ENCODE peak calls at places on chromosomes 6 and 20, in seven cellular contexts. D is tibial nerve, S is neural progenitor cell, G is SJSA1, X is WERI-Rb-1, Y is lower lobe of right lung, M is cardiac muscle cell. U is an unnamed sample.

GRCh38 chr20:40860487-40860902 is 168.1 kb upstream of the TOP1 start:
- DNase-seq in D (no peak), S (no peak), G (no peak), X (no peak), Y (no peak), M (no peak), U (no peak)

GRCh38 chr6:101650402-101651100 is 257.0 kb downstream of the GRIK2 start:
- DNase-seq in D (no peak), S (no peak), G (no peak), X (no peak), Y (no peak), M (no peak), U (no peak)

GRCh38 chr6:43707767-43708166 is 20.2 kb upstream of the MRPS18A start:
- DNase-seq in D (no peak), S (peak), G (peak), X (no peak), Y (no peak), M (no peak), U (no peak)

GRCh38 chr6:170462366-170463020 is 90.6 kb downstream of the PSMB1 start:
- DNase-seq in D (no peak), S (no peak), G (no peak), X (no peak), Y (no peak), M (peak), U (no peak)

GRCh38 chr20:46157076-46157592 is 39.0 kb downstream of the CD40 start:
- DNase-seq in D (no peak), S (no peak), G (no peak), X (no peak), Y (no peak), M (no peak), U (no peak)

GRCh38 chr6:112183271-112183671 is 71.1 kb downstream of the LAMA4 start:
- DNase-seq in D (no peak), S (no peak), G (peak), X (no peak), Y (no peak), M (no peak), U (no peak)

GRCh38 chr6:132814716-132815570 is 574 bp downstream of the RPS12 start:
- DNase-seq in D (no peak), S (no peak), G (no peak), X (no peak), Y (peak), M (no peak), U (no peak)

GRCh38 chr6:138246650-138247440 is 28.6 kb upstream of the PBOV1 start:
- DNase-seq in D (no peak), S (no peak), G (no peak), X (no peak), Y (no peak), M (no peak), U (no peak)

GRCh38 chr6:29011276-29011734 is 6.2 kb upstream of the ZNF311 start:
- DNase-seq in D (peak), S (peak), G (no peak), X (peak), Y (no peak), M (peak), U (no peak)

GRCh38 chr6:57421503-57421902 is 104.1 kb downstream of the PRIM2 start:
- DNase-seq in D (no peak), S (no peak), G (no peak), X (no peak), Y (no peak), M (no peak), U (no peak)

GRCh38 chr6:96066376-96066775 is 50.6 kb downstream of the FUT9 start:
- DNase-seq in D (no peak), S (no peak), G (no peak), X (no peak), Y (no peak), M (no peak), U (no peak)

GRCh38 chr6:14799928-14800327 is 445.9 kb upstream of the JARID2 start:
- DNase-seq in D (peak), S (peak), G (no peak), X (peak), Y (peak), M (peak), U (peak)

GRCh38 chr20:38395165-38395564 is 40.0 kb downstream of the SNHG17 start:
- DNase-seq in D (peak), S (no peak), G (peak), X (no peak), Y (no peak), M (no peak), U (no peak)

GRCh38 chr6:2919401-2919800 is 16.3 kb upstream of the SERPINB9 start:
- DNase-seq in D (no peak), S (no peak), G (peak), X (peak), Y (no peak), M (no peak), U (no peak)

GRCh38 chr20:12255571-12255970 is 337.9 kb downstream of the BTBD3 start:
- DNase-seq in D (no peak), S (no peak), G (no peak), X (no peak), Y (no peak), M (no peak), U (no peak)

GRCh38 chr20:16520154-16520553 is 53.1 kb downstream of the KIF16B start:
- DNase-seq in D (no peak), S (peak), G (no peak), X (no peak), Y (no peak), M (peak), U (no peak)

GRCh38 chr20:58867211-58867610 is 14.7 kb downstream of the GNAS start:
- DNase-seq in D (peak), S (no peak), G (no peak), X (no peak), Y (no peak), M (no peak), U (no peak)

GRCh38 chr6:4932506-4932903 is 71.3 kb downstream of the RPP40 start:
- DNase-seq in D (no peak), S (no peak), G (no peak), X (no peak), Y (no peak), M (no peak), U (no peak)

GRCh38 chr20:37328149-37328945 is 17.6 kb upstream of the SRC start:
- DNase-seq in D (no peak), S (no peak), G (no peak), X (no peak), Y (no peak), M (no peak), U (no peak)

GRCh38 chr20:17107127-17107526 is 119.7 kb upstream of the PCSK2 start:
- DNase-seq in D (no peak), S (no peak), G (no peak), X (no peak), Y (no peak), M (no peak), U (no peak)

GRCh38 chr6:117810269-117810668 is 96.8 kb upstream of the SLC35F1 start:
- DNase-seq in D (no peak), S (no peak), G (no peak), X (peak), Y (no peak), M (no peak), U (no peak)

GRCh38 chr6:83609248-83609647 is 96.9 kb downstream of the PRSS35 start:
- DNase-seq in D (no peak), S (no peak), G (no peak), X (no peak), Y (no peak), M (no peak), U (no peak)

GRCh38 chr20:57261488-57262243 is 4.8 kb downstream of the BMP7 start:
- DNase-seq in D (no peak), S (peak), G (no peak), X (no peak), Y (no peak), M (peak), U (no peak)

GRCh38 chr20:52049001-52049731 is 142.4 kb downstream of the ZFP64 start:
- DNase-seq in D (no peak), S (peak), G (no peak), X (no peak), Y (no peak), M (peak), U (no peak)

GRCh38 chr20:22322513-22322912 is 261.9 kb downstream of the FOXA2 start:
- DNase-seq in D (no peak), S (no peak), G (no peak), X (no peak), Y (no peak), M (no peak), U (no peak)

GRCh38 chr6:130189691-130190459 is 32.9 kb downstream of the SAMD3 start:
- DNase-seq in D (no peak), S (no peak), G (no peak), X (no peak), Y (no peak), M (no peak), U (no peak)

GRCh38 chr6:38688579-38689087 is 14.3 kb downstream of the GLO1 start:
- DNase-seq in D (no peak), S (peak), G (no peak), X (peak), Y (no peak), M (no peak), U (no peak)

GRCh38 chr6:109239192-109239917 is 142.9 kb downstream of the CD164 start:
- DNase-seq in D (no peak), S (no peak), G (no peak), X (no peak), Y (peak), M (no peak), U (no peak)
- H3K27ac ChIP-seq in D (peak), S (no peak), G (peak), X (no peak), Y (peak), M (no peak), U (peak)

GRCh38 chr6:161948462-161948861 is 674.6 kb upstream of the AGPAT4 start:
- DNase-seq in D (no peak), S (no peak), G (no peak), X (no peak), Y (no peak), M (no peak), U (no peak)

GRCh38 chr6:161951139-161951538 is 677.3 kb upstream of the AGPAT4 start:
- DNase-seq in D (no peak), S (no peak), G (no peak), X (no peak), Y (no peak), M (no peak), U (no peak)

GRCh38 chr6:161954077-161954476 is 680.2 kb upstream of the AGPAT4 start:
- DNase-seq in D (no peak), S (no peak), G (no peak), X (no peak), Y (no peak), M (no peak), U (no peak)

GRCh38 chr6:161947371-161947770 is 673.5 kb upstream of the AGPAT4 start:
- DNase-seq in D (no peak), S (no peak), G (no peak), X (no peak), Y (no peak), M (no peak), U (no peak)

DNA sequence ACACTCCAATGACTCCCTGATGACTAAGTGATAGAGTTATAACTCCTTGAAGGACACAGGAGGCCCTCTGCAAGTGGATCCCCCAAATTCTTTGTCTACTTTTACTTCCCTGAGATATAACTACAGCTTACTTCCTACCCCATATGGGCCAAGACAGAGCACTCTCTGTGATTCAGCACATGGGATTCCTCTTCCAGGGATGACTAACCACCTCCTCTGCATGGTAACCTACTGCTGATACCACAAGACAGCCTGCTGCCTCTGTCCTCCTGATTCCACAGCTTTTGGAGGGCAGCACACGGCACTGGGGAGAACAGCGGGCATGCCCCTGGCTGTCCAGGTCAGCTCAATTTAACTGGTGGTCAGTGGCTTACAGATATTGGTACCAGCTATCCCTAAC is 675.7 kb upstream of the AGPAT4 start:
- DNase-seq in D (no peak), S (no peak), G (no peak), X (no peak), Y (no peak), M (no peak), U (no peak)
- H3K27ac ChIP-seq in D (no peak), S (no peak), G (no peak), X (no peak), Y (no peak), M (no peak), U (no peak)

GRCh38 chr20:2026004-2026403 is 32.1 kb upstream of the PDYN start:
- DNase-seq in D (no peak), S (no peak), G (no peak), X (no peak), Y (no peak), M (no peak), U (no peak)

GRCh38 chr20:2026514-2026913 is 32.7 kb upstream of the PDYN start:
- DNase-seq in D (no peak), S (no peak), G (no peak), X (no peak), Y (no peak), M (no peak), U (no peak)

GRCh38 chr20:2023151-2023550 is 29.3 kb upstream of the PDYN start:
- DNase-seq in D (no peak), S (no peak), G (no peak), X (no peak), Y (no peak), M (no peak), U (no peak)

GRCh38 chr20:2022163-2022562 is 28.3 kb upstream of the PDYN start:
- DNase-seq in D (no peak), S (no peak), G (no peak), X (no peak), Y (no peak), M (no peak), U (no peak)
- H3K27ac ChIP-seq in D (no peak), S (no peak), G (no peak), X (no peak), Y (no peak), M (no peak), U (no peak)

GRCh38 chr20:47489448-47489872 is 12.2 kb upstream of the NCOA3 start:
- DNase-seq in D (no peak), S (no peak), G (no peak), X (no peak), Y (peak), M (no peak), U (no peak)
- H3K27ac ChIP-seq in D (no peak), S (no peak), G (no peak), X (no peak), Y (peak), M (no peak), U (no peak)

GRCh38 chr20:63055575-63056235 is 48.9 kb upstream of the BHLHE23 start:
- DNase-seq in D (no peak), S (no peak), G (peak), X (no peak), Y (peak), M (no peak), U (peak)
- H3K27ac ChIP-seq in D (no peak), S (no peak), G (no peak), X (no peak), Y (no peak), M (no peak), U (no peak)

GRCh38 chr20:50399917-50400704 is 110.1 kb upstream of the PTPN1 start:
- DNase-seq in D (no peak), S (peak), G (no peak), X (no peak), Y (peak), M (no peak), U (no peak)

GRCh38 chr20:50398064-50398463 is 112.1 kb upstream of the PTPN1 start:
- DNase-seq in D (no peak), S (no peak), G (no peak), X (no peak), Y (no peak), M (no peak), U (peak)

GRCh38 chr20:50397058-50397457 is 113.1 kb upstream of the PTPN1 start:
- DNase-seq in D (no peak), S (no peak), G (no peak), X (no peak), Y (no peak), M (no peak), U (no peak)

GRCh38 chr20:50399003-50399916 is 110.9 kb upstream of the PTPN1 start:
- DNase-seq in D (no peak), S (no peak), G (no peak), X (no peak), Y (peak), M (peak), U (peak)

GRCh38 chr20:50398471-50399002 is 111.6 kb upstream of the PTPN1 start:
- DNase-seq in D (no peak), S (no peak), G (no peak), X (no peak), Y (no peak), M (no peak), U (peak)
- H3K27ac ChIP-seq in D (peak), S (no peak), G (no peak), X (no peak), Y (peak), M (peak), U (peak)

GRCh38 chr20:19785173-19785799 is 27.2 kb downstream of the RIN2 start:
- DNase-seq in D (no peak), S (no peak), G (no peak), X (no peak), Y (no peak), M (no peak), U (no peak)
- H3K27ac ChIP-seq in D (peak), S (no peak), G (peak), X (no peak), Y (peak), M (peak), U (peak)

DNA sequence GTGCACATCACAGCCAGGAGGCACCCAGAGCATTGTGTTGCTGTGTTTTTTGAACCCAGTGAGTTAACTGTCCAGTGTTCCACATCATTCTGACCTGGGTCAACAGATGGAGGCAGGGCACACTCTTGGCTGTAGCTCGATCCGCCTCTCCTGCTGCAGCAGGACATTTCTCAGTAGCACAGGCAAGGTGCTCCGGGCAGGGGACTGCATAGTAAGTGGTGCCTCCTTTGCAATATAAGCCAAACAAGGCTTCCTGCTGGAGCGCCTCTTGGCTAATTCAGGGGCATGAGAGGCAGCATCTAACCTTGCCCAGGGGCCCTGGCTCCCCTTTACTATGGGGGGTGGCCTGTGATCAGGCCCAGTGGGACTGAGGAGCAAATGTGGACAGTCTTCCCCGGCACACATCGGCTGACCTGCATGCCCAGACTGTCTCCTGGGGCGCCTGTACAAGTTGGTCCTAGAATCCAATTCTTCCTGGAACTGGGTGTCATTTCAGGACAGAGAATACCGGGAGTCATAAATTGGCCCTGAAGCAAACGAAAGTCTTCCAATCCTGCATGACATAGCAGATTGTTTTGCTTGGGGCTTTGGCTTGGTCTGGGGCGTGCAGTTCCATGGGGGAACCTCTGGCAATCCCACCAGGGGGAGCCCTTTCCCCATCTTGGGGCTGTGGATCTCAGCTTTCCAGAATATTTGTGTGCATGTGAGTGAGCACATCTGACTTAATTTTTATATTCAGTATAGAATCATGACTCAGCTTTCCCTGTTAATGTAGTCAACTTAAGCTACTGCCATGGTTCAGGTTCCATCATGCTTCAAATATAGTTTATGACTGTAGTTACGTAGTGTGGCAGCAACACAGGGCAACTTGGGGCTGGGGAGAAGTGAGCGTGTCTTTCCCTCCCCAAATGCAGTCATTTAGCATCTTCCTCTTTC is 56.0 kb upstream of the DDR1 start:
- DNase-seq in D (peak), S (peak), G (peak), X (peak), Y (peak), M (peak), U (peak)
- H3K27ac ChIP-seq in D (peak), S (no peak), G (peak), X (no peak), Y (peak), M (no peak), U (peak)